ENCODE peak calls at places on chromosomes 16 and 17, in ten cellular contexts. W, A, J, G, H, Y, O, M, I and T are unnamed samples.

GRCh38 chr16:74591914-74592650 is 14.8 kb downstream of the GLG1 start:
- DNase-seq in J (no peak), G (no peak), O (no peak), H (no peak), A (no peak), I (no peak), Y (no peak), M (no peak), W (no peak), T (no peak)

GRCh38 chr17:27756467-27757371 is 43.6 kb downstream of the NOS2 start:
- DNase-seq in H (peak; percentile 68), M (peak; percentile 64), W (peak; percentile 11), G (peak; percentile 23), J (peak; percentile 37), A (no peak), O (peak; percentile 36), Y (peak; percentile 50), I (no peak), T (no peak)

GRCh38 chr17:10149573-10150399 is 48.6 kb downstream of the GAS7 start:
- DNase-seq in G (peak; percentile 46), M (peak; percentile 88), A (peak; percentile 35), W (no peak), O (peak; percentile 84), I (no peak), H (no peak), Y (no peak), J (no peak), T (no peak)

GRCh38 chr17:40460585-40460975 is 17.3 kb downstream of the IGFBP4 start:
- DNase-seq in W (no peak), M (no peak), O (no peak), Y (no peak), I (no peak), A (no peak), G (no peak), H (no peak), J (no peak), T (no peak)

GRCh38 chr16:54939537-54940278 is 9.0 kb downstream of the IRX5 start:
- DNase-seq in M (no peak), A (no peak), G (no peak), I (no peak), H (no peak), W (no peak), J (peak; percentile 1), O (no peak), Y (no peak), T (no peak)

GRCh38 chr16:72317378-72317777 is 145.4 kb upstream of the PMFBP1 start:
- DNase-seq in O (peak; percentile 87), J (no peak), A (no peak), H (no peak), M (peak; percentile 82), Y (no peak), W (no peak), I (no peak), G (no peak), T (no peak)

GRCh38 chr16:720507-720989 is 398 bp upstream of the ANTKMT start:
- DNase-seq in H (peak; percentile 46), G (no peak), J (peak; percentile 66), Y (no peak), A (no peak), M (peak; percentile 80), W (no peak), O (peak; percentile 59), I (no peak), T (peak; percentile 81)

GRCh38 chr16:51382215-51382614 is 231.1 kb upstream of the SALL1 start:
- DNase-seq in A (no peak), H (no peak), Y (no peak), I (no peak), G (no peak), M (no peak), O (no peak), J (no peak), W (no peak), T (no peak)

GRCh38 chr16:4081035-4081434 is 35.2 kb downstream of the ADCY9 start:
- DNase-seq in G (no peak), W (no peak), I (no peak), H (no peak), A (no peak), M (no peak), O (no peak), J (no peak), Y (no peak), T (no peak)

GRCh38 chr17:9414471-9414870 is 161.1 kb downstream of the STX8 start:
- DNase-seq in W (no peak), Y (no peak), A (no peak), M (no peak), J (no peak), G (no peak), I (no peak), O (no peak), H (no peak), T (no peak)

GRCh38 chr16:4090476-4090875 is 25.8 kb downstream of the ADCY9 start:
- DNase-seq in H (peak; percentile 47), Y (no peak), I (no peak), W (no peak), J (peak; percentile 44), M (peak; percentile 49), G (no peak), A (no peak), O (no peak), T (no peak)

GRCh38 chr17:2883544-2884203 is 87.4 kb downstream of the RAP1GAP2 start:
- DNase-seq in I (no peak), A (peak; percentile 42), M (peak; percentile 48), J (peak; percentile 44), W (no peak), Y (no peak), H (no peak), G (no peak), O (peak; percentile 21), T (peak; percentile 77)

GRCh38 chr17:82592751-82593589 is 55.3 kb downstream of the WDR45B start:
- DNase-seq in A (peak; percentile 73), I (peak; percentile 43), M (peak; percentile 87), Y (peak; percentile 72), J (peak; percentile 78), W (peak; percentile 23), O (peak; percentile 75), G (peak; percentile 70), H (peak; percentile 76), T (no peak)

GRCh38 chr16:11742041-11742535 is 569 bp downstream of the TXNDC11 start:
- DNase-seq in A (no peak), H (peak; percentile 67), G (no peak), W (no peak), Y (peak; percentile 51), O (no peak), M (no peak), I (no peak), J (peak; percentile 24), T (no peak)

GRCh38 chr17:61407211-61407911 is 7.7 kb downstream of the TBX2 start:
- DNase-seq in Y (no peak), J (no peak), I (peak; percentile 12), A (no peak), H (no peak), O (no peak), M (no peak), W (no peak), G (no peak), T (no peak)

GRCh38 chr16:80189481-80190163 is 351.2 kb upstream of the DYNLRB2 start:
- DNase-seq in Y (no peak), W (no peak), M (no peak), I (no peak), O (no peak), A (no peak), H (no peak), G (no peak), J (no peak), T (no peak)

GRCh38 chr17:38325221-38325851 is 18.4 kb downstream of the GPR179 start:
- DNase-seq in W (no peak), A (no peak), J (no peak), H (no peak), I (no peak), M (no peak), G (no peak), O (peak; percentile 16), Y (no peak), T (no peak)

GRCh38 chr17:57677858-57678257 is 67.2 kb downstream of the CCDC182 start:
- DNase-seq in O (no peak), M (no peak), Y (no peak), J (no peak), W (no peak), G (no peak), I (no peak), A (no peak), H (no peak), T (no peak)

GRCh38 chr17:48561894-48562810 is 16.0 kb downstream of the HOXB4 start:
- DNase-seq in O (peak; percentile 60), A (no peak), M (no peak), J (no peak), W (no peak), I (no peak), H (no peak), G (no peak), Y (no peak), T (no peak)
- TF ChIP-seq CTCF in O (peak; percentile 50), A (no peak), M (peak; percentile 42), J (no peak), W (peak; percentile 60), I (no peak), H (no peak), G (peak; percentile 51), Y (no peak), T (no peak)

GRCh38 chr17:50745631-50746030 is 21.7 kb downstream of the ANKRD40CL start:
- DNase-seq in M (no peak), W (no peak), Y (no peak), O (no peak), J (no peak), H (no peak), I (no peak), A (no peak), G (no peak), T (no peak)
- TF ChIP-seq CTCF in M (no peak), W (no peak), Y (no peak), O (no peak), J (no peak), H (no peak), I (no peak), A (no peak), G (no peak), T (no peak)

DNA sequence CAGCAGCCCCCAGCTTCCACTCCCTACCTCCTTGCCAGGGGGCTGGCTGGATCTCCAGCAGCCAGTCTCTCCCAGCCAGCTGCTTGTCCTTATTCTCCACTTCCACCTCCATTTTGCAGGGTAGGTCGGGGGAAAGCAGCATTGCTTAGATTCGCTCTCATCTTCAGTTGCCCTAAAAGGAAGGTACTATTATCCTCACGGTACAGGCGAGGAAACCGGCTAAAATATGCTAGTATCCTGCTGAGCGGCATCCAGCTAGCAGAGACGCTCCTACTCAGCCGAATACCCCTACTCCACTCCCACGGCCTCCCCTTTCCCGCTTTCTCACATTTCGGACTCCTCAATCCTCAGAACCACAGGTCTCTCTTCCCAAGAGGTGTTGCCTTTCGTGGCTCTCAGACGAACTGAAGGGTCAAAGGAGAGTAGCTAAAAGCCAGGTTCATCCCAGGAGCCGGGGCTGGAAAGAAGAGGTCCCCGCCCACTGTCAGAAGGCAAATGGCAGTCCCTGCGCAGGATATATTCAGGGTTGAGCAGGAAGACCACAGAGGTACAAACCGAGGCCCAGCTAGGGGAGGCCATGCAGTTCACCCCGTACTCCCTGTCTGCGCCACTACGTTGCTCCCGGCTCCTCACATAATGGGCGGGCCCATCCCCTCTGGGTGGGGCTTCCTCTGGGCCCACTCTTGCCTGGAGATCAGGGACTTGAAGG is 1.6 kb upstream of the RAB11FIP4 start:
- DNase-seq in I (no peak), O (no peak), J (no peak), H (no peak), M (no peak), Y (no peak), G (no peak), W (no peak), A (no peak), T (no peak)
- TF ChIP-seq CTCF in I (no peak), O (no peak), J (no peak), H (no peak), M (no peak), Y (no peak), G (no peak), W (no peak), A (no peak), T (no peak)

GRCh38 chr17:73349647-73350046 is 37.8 kb upstream of the CDC42EP4 start:
- DNase-seq in A (no peak), H (no peak), W (no peak), Y (no peak), I (no peak), J (no peak), O (no peak), M (no peak), G (no peak), T (no peak)
- TF ChIP-seq CTCF in A (no peak), H (no peak), W (no peak), Y (no peak), I (no peak), J (no peak), O (no peak), M (no peak), G (no peak), T (no peak)